ENCODE peak calls at places on chromosome 16, in six cellular contexts. X is sigmoid colon, V is transverse colon, M is endothelial cell of umbilical vein, F is vagina, B is prostate gland. N is an unnamed sample.

GRCh38 chr16:23020084-23020483 is 129.2 kb downstream of the USP31 start:
- DNase-seq in B (no peak), F (no peak), M (no peak), V (no peak), X (no peak), N (no peak)

GRCh38 chr16:61858996-61859395 is 177.2 kb downstream of the CDH8 start:
- DNase-seq in V (no peak), X (no peak), M (no peak), F (no peak), B (no peak), N (no peak)

GRCh38 chr16:87838643-87839541 is 30.4 kb downstream of the SLC7A5 start:
- DNase-seq in F (no peak), V (no peak), M (no peak), X (no peak), B (no peak), N (no peak)

GRCh38 chr16:86756882-86757703 is 178.7 kb downstream of the FOXL1 start:
- DNase-seq in B (no peak), V (no peak), M (peak; percentile 44), F (no peak), X (peak; percentile 40), N (no peak)

GRCh38 chr16:82924075-82924854 is 297.5 kb downstream of the CDH13 start:
- DNase-seq in F (no peak), X (no peak), M (no peak), V (peak; percentile 9), B (peak; percentile 41), N (no peak)

GRCh38 chr16:79217375-79218011 is 383.0 kb downstream of the MAF start:
- DNase-seq in M (no peak), B (no peak), V (no peak), X (no peak), F (no peak), N (no peak)

GRCh38 chr16:89386337-89386736 is 104.0 kb downstream of the ANKRD11 start:
- DNase-seq in V (no peak), F (no peak), B (no peak), M (no peak), X (peak; percentile 51), N (no peak)

GRCh38 chr16:79154081-79154480 is 446.5 kb downstream of the MAF start:
- DNase-seq in B (no peak), V (no peak), F (no peak), X (no peak), M (no peak), N (no peak)

GRCh38 chr16:81005644-81006471 is 827 bp downstream of the CMC2 start:
- DNase-seq in B (no peak), M (peak; percentile 39), F (no peak), V (peak; percentile 85), X (no peak), N (peak; percentile 61)

GRCh38 chr16:53817812-53818211 is 113.9 kb downstream of the FTO start:
- DNase-seq in M (no peak), V (no peak), F (no peak), X (no peak), B (no peak), N (no peak)

GRCh38 chr16:70730016-70730415 is 44.2 kb upstream of the MTSS2 start:
- DNase-seq in M (no peak), F (no peak), X (no peak), B (no peak), V (no peak), N (no peak)

GRCh38 chr16:12057276-12057675 is 80.7 kb downstream of the SNX29 start:
- DNase-seq in B (no peak), M (no peak), X (peak; percentile 69), F (no peak), V (peak; percentile 26), N (no peak)

GRCh38 chr16:53291757-53292392 is 142.4 kb upstream of the RBL2 start:
- DNase-seq in X (no peak), M (no peak), B (no peak), V (no peak), F (no peak), N (no peak)

GRCh38 chr16:82639666-82640336 is 13.0 kb downstream of the CDH13 start:
- DNase-seq in F (no peak), V (peak; percentile 65), M (peak; percentile 85), B (no peak), X (peak; percentile 56), N (no peak)

DNA sequence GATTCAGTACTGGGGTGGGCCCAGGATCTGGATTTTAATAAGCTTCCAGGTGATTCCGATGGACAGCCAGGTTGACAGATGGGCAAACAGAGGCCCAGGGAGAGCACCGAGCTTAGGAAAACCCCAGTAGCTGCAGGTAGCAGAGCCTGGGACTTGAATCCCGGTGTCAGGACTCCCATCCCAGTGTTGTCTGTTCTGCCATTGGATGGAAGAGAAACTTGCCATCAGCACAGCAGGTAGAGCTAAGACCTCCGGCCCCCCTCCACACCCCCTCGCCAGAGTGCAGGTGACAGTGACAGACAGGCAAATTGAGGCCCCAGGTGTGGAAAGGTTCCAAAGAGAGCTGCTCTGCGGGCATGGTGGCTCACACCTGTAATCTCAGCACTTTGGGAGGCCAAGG is 12.4 kb downstream of the KATNB1 start:
- DNase-seq in F (no peak), V (no peak), X (no peak), M (no peak), B (no peak), N (no peak)
- TF ChIP-seq POLR2AphosphoS5 in F (no peak), V (no peak), X (no peak), M (no peak), B (no peak), N (no peak)

GRCh38 chr16:50666658-50667496 is 14.2 kb downstream of the SNX20 start:
- DNase-seq in F (no peak), B (no peak), M (no peak), X (no peak), V (no peak), N (no peak)

GRCh38 chr16:50662306-50662940 is 18.7 kb downstream of the SNX20 start:
- DNase-seq in M (no peak), F (no peak), B (no peak), V (no peak), X (no peak), N (no peak)

GRCh38 chr16:50667497-50668367 is 13.4 kb downstream of the SNX20 start:
- DNase-seq in M (no peak), X (no peak), B (no peak), V (no peak), F (no peak), N (no peak)

GRCh38 chr16:50664270-50664669 is 16.8 kb downstream of the SNX20 start:
- DNase-seq in F (no peak), V (no peak), X (no peak), M (no peak), B (no peak), N (no peak)

GRCh38 chr16:50665128-50665878 is 15.8 kb downstream of the SNX20 start:
- DNase-seq in V (peak; percentile 82), B (peak; percentile 66), F (no peak), X (peak; percentile 86), M (peak; percentile 77), N (peak; percentile 55)
- H3K4me3 ChIP-seq in V (peak overlapping the region; percentile 18), B (peak overlapping the region; percentile 21), F (peak overlapping the region; percentile 44), X (peak overlapping the region; percentile 52), M (peak overlapping the region; percentile 76), N (peak overlapping the region; percentile 52)

GRCh38 chr16:3027488-3027795 is 3.6 kb downstream of the THOC6 start:
- DNase-seq in M (no peak), V (no peak), X (no peak), B (no peak), F (no peak), N (no peak)

GRCh38 chr16:3026609-3027487 is 3.0 kb downstream of the THOC6 start:
- DNase-seq in V (no peak), X (no peak), M (no peak), F (no peak), B (no peak), N (no peak)

GRCh38 chr16:3029499-3030127 is 5.8 kb downstream of the THOC6 start:
- DNase-seq in X (no peak), B (no peak), F (no peak), M (no peak), V (no peak), N (no peak)

GRCh38 chr16:3028716-3029319 is 5.0 kb downstream of the THOC6 start:
- DNase-seq in M (no peak), X (no peak), V (no peak), B (no peak), F (no peak), N (no peak)

GRCh38 chr16:3027983-3028715 is 4.3 kb downstream of the THOC6 start:
- DNase-seq in B (peak; percentile 85), F (no peak), M (peak; percentile 70), V (peak; percentile 93), X (peak; percentile 85), N (peak; percentile 80)
- TF ChIP-seq POLR2AphosphoS5 in B (peak; percentile 75), F (no peak), M (peak; percentile 54), V (peak; percentile 49), X (no peak), N (no peak)

GRCh38 chr16:69108069-69108904 is 2.8 kb downstream of the HAS3 start:
- DNase-seq in X (no peak), V (no peak), F (no peak), M (no peak), B (no peak), N (no peak)

GRCh38 chr16:69108905-69109252 is 3.4 kb downstream of the HAS3 start:
- DNase-seq in B (no peak), M (no peak), V (no peak), X (no peak), F (no peak), N (no peak)

GRCh38 chr16:69105501-69106361 is at the start of gene HAS3:
- DNase-seq in B (peak; percentile 52), X (no peak), M (peak; percentile 69), V (peak; percentile 75), F (no peak), N (no peak)

GRCh38 chr16:69107311-69107962 is 2.0 kb downstream of the HAS3 start:
- DNase-seq in M (peak; percentile 22), V (peak; percentile 72), B (no peak), X (no peak), F (no peak), N (no peak)

GRCh38 chr16:69106491-69107291 is 1.2 kb downstream of the HAS3 start:
- DNase-seq in B (no peak), V (peak; percentile 18), F (no peak), X (no peak), M (peak; percentile 10), N (no peak)
- H3K4me3 ChIP-seq in B (peak overlapping the region; percentile 57), V (peak overlapping the region; percentile 26), F (peak overlapping the region; percentile 59), X (peak overlapping the region; percentile 48), M (peak overlapping the region; percentile 40), N (peak overlapping the region; percentile 85)